ENCODE peak calls at places on chromosomes 13 and 19, in ten cellular contexts. One of them, this sample, is unnamed.

GRCh38 chr19:5805465-5806132 is 732 bp downstream of the NRTN start:
- DNase-seq in mucosa of descending colon: peak
- DNase-seq in NCI-H748 treated with DMSO at 0.1 percent for 48 hours: peak
- DNase-seq in stimulated activated effector memory CD8-positive, alpha-beta T cell treated with anti-CD3 and anti-CD28 coated beads, Interleukin-12 subunit alpha, Interleukin-12 subunit beta, amount 100 ng/mL, for 72 hours: peak
- DNase-seq in CD4-positive, alpha-beta T cell: peak
- DNase-seq in COR-L47: peak
- DNase-seq in progenitor cell of endocrine pancreas: peak
- DNase-seq in mesothelial cell of epicardium: peak
- DNase-seq in effector memory CD4-positive, alpha-beta T cell: no peak
- DNase-seq in T-helper 1 cell: peak
- DNase-seq in this sample: peak

GRCh38 chr13:36913463-36913862 is 6.6 kb downstream of the SMAD9 start:
- DNase-seq in effector memory CD4-positive, alpha-beta T cell: no peak
- DNase-seq in stimulated activated effector memory CD8-positive, alpha-beta T cell treated with anti-CD3 and anti-CD28 coated beads, Interleukin-12 subunit alpha, Interleukin-12 subunit beta, amount 100 ng/mL, for 72 hours: no peak
- DNase-seq in COR-L47: peak
- DNase-seq in progenitor cell of endocrine pancreas: no peak
- DNase-seq in mesothelial cell of epicardium: no peak
- DNase-seq in mucosa of descending colon: no peak
- DNase-seq in T-helper 1 cell: no peak
- DNase-seq in CD4-positive, alpha-beta T cell: no peak
- DNase-seq in NCI-H748 treated with DMSO at 0.1 percent for 48 hours: peak
- DNase-seq in this sample: no peak

GRCh38 chr19:11020982-11021759 is 60.3 kb downstream of the SMARCA4 start:
- DNase-seq in NCI-H748 treated with DMSO at 0.1 percent for 48 hours: no peak
- DNase-seq in CD4-positive, alpha-beta T cell: no peak
- DNase-seq in progenitor cell of endocrine pancreas: no peak
- DNase-seq in T-helper 1 cell: no peak
- DNase-seq in effector memory CD4-positive, alpha-beta T cell: no peak
- DNase-seq in mucosa of descending colon: no peak
- DNase-seq in stimulated activated effector memory CD8-positive, alpha-beta T cell treated with anti-CD3 and anti-CD28 coated beads, Interleukin-12 subunit alpha, Interleukin-12 subunit beta, amount 100 ng/mL, for 72 hours: no peak
- DNase-seq in COR-L47: no peak
- DNase-seq in mesothelial cell of epicardium: no peak
- DNase-seq in this sample: no peak

GRCh38 chr19:15843186-15843585 is 27.7 kb upstream of the OR10H1 start:
- DNase-seq in COR-L47: no peak
- DNase-seq in mucosa of descending colon: no peak
- DNase-seq in NCI-H748 treated with DMSO at 0.1 percent for 48 hours: no peak
- DNase-seq in effector memory CD4-positive, alpha-beta T cell: no peak
- DNase-seq in progenitor cell of endocrine pancreas: no peak
- DNase-seq in CD4-positive, alpha-beta T cell: no peak
- DNase-seq in stimulated activated effector memory CD8-positive, alpha-beta T cell treated with anti-CD3 and anti-CD28 coated beads, Interleukin-12 subunit alpha, Interleukin-12 subunit beta, amount 100 ng/mL, for 72 hours: no peak
- DNase-seq in T-helper 1 cell: no peak
- DNase-seq in mesothelial cell of epicardium: no peak
- DNase-seq in this sample: no peak

GRCh38 chr19:48768989-48769713 is 13.8 kb downstream of the FGF21 start:
- DNase-seq in effector memory CD4-positive, alpha-beta T cell: no peak
- DNase-seq in stimulated activated effector memory CD8-positive, alpha-beta T cell treated with anti-CD3 and anti-CD28 coated beads, Interleukin-12 subunit alpha, Interleukin-12 subunit beta, amount 100 ng/mL, for 72 hours: no peak
- DNase-seq in T-helper 1 cell: no peak
- DNase-seq in COR-L47: no peak
- DNase-seq in mucosa of descending colon: no peak
- DNase-seq in CD4-positive, alpha-beta T cell: no peak
- DNase-seq in NCI-H748 treated with DMSO at 0.1 percent for 48 hours: no peak
- DNase-seq in progenitor cell of endocrine pancreas: no peak
- DNase-seq in mesothelial cell of epicardium: no peak
- DNase-seq in this sample: no peak

GRCh38 chr13:88461272-88462009 is 790.3 kb downstream of the SLITRK5 start:
- DNase-seq in mesothelial cell of epicardium: no peak
- DNase-seq in mucosa of descending colon: no peak
- DNase-seq in COR-L47: no peak
- DNase-seq in progenitor cell of endocrine pancreas: no peak
- DNase-seq in CD4-positive, alpha-beta T cell: no peak
- DNase-seq in T-helper 1 cell: no peak
- DNase-seq in effector memory CD4-positive, alpha-beta T cell: no peak
- DNase-seq in stimulated activated effector memory CD8-positive, alpha-beta T cell treated with anti-CD3 and anti-CD28 coated beads, Interleukin-12 subunit alpha, Interleukin-12 subunit beta, amount 100 ng/mL, for 72 hours: no peak
- DNase-seq in NCI-H748 treated with DMSO at 0.1 percent for 48 hours: no peak
- DNase-seq in this sample: no peak

GRCh38 chr13:92716749-92717148 is 509.9 kb upstream of the GPC6 start:
- DNase-seq in CD4-positive, alpha-beta T cell: no peak
- DNase-seq in effector memory CD4-positive, alpha-beta T cell: no peak
- DNase-seq in T-helper 1 cell: no peak
- DNase-seq in NCI-H748 treated with DMSO at 0.1 percent for 48 hours: no peak
- DNase-seq in COR-L47: no peak
- DNase-seq in stimulated activated effector memory CD8-positive, alpha-beta T cell treated with anti-CD3 and anti-CD28 coated beads, Interleukin-12 subunit alpha, Interleukin-12 subunit beta, amount 100 ng/mL, for 72 hours: no peak
- DNase-seq in mesothelial cell of epicardium: no peak
- DNase-seq in progenitor cell of endocrine pancreas: no peak
- DNase-seq in mucosa of descending colon: no peak
- DNase-seq in this sample: no peak

GRCh38 chr13:33213797-33214196 is 71.8 kb downstream of the STARD13 start:
- DNase-seq in T-helper 1 cell: no peak
- DNase-seq in stimulated activated effector memory CD8-positive, alpha-beta T cell treated with anti-CD3 and anti-CD28 coated beads, Interleukin-12 subunit alpha, Interleukin-12 subunit beta, amount 100 ng/mL, for 72 hours: no peak
- DNase-seq in COR-L47: no peak
- DNase-seq in mesothelial cell of epicardium: no peak
- DNase-seq in progenitor cell of endocrine pancreas: no peak
- DNase-seq in CD4-positive, alpha-beta T cell: no peak
- DNase-seq in effector memory CD4-positive, alpha-beta T cell: no peak
- DNase-seq in NCI-H748 treated with DMSO at 0.1 percent for 48 hours: no peak
- DNase-seq in mucosa of descending colon: peak
- DNase-seq in this sample: no peak

GRCh38 chr13:106522898-106523525 is 12.4 kb downstream of the EFNB2 start:
- DNase-seq in NCI-H748 treated with DMSO at 0.1 percent for 48 hours: no peak
- DNase-seq in COR-L47: no peak
- DNase-seq in CD4-positive, alpha-beta T cell: no peak
- DNase-seq in stimulated activated effector memory CD8-positive, alpha-beta T cell treated with anti-CD3 and anti-CD28 coated beads, Interleukin-12 subunit alpha, Interleukin-12 subunit beta, amount 100 ng/mL, for 72 hours: no peak
- DNase-seq in effector memory CD4-positive, alpha-beta T cell: no peak
- DNase-seq in mucosa of descending colon: peak
- DNase-seq in progenitor cell of endocrine pancreas: no peak
- DNase-seq in mesothelial cell of epicardium: no peak
- DNase-seq in T-helper 1 cell: no peak
- DNase-seq in this sample: no peak

GRCh38 chr19:15666883-15667282 is 6.0 kb upstream of the CYP4F12 start:
- DNase-seq in NCI-H748 treated with DMSO at 0.1 percent for 48 hours: no peak
- DNase-seq in mucosa of descending colon: peak
- DNase-seq in effector memory CD4-positive, alpha-beta T cell: no peak
- DNase-seq in progenitor cell of endocrine pancreas: no peak
- DNase-seq in mesothelial cell of epicardium: no peak
- DNase-seq in T-helper 1 cell: no peak
- DNase-seq in COR-L47: no peak
- DNase-seq in stimulated activated effector memory CD8-positive, alpha-beta T cell treated with anti-CD3 and anti-CD28 coated beads, Interleukin-12 subunit alpha, Interleukin-12 subunit beta, amount 100 ng/mL, for 72 hours: no peak
- DNase-seq in CD4-positive, alpha-beta T cell: no peak
- DNase-seq in this sample: no peak

GRCh38 chr13:39448831-39449230 is 154.2 kb downstream of the LHFPL6 start:
- DNase-seq in stimulated activated effector memory CD8-positive, alpha-beta T cell treated with anti-CD3 and anti-CD28 coated beads, Interleukin-12 subunit alpha, Interleukin-12 subunit beta, amount 100 ng/mL, for 72 hours: no peak
- DNase-seq in CD4-positive, alpha-beta T cell: no peak
- DNase-seq in NCI-H748 treated with DMSO at 0.1 percent for 48 hours: no peak
- DNase-seq in T-helper 1 cell: no peak
- DNase-seq in mucosa of descending colon: no peak
- DNase-seq in COR-L47: no peak
- DNase-seq in effector memory CD4-positive, alpha-beta T cell: no peak
- DNase-seq in progenitor cell of endocrine pancreas: no peak
- DNase-seq in mesothelial cell of epicardium: no peak
- DNase-seq in this sample: peak

GRCh38 chr13:68748038-68748437 is 1359.6 kb upstream of the ATXN8OS start:
- DNase-seq in NCI-H748 treated with DMSO at 0.1 percent for 48 hours: no peak
- DNase-seq in progenitor cell of endocrine pancreas: no peak
- DNase-seq in effector memory CD4-positive, alpha-beta T cell: no peak
- DNase-seq in mesothelial cell of epicardium: no peak
- DNase-seq in T-helper 1 cell: no peak
- DNase-seq in mucosa of descending colon: no peak
- DNase-seq in CD4-positive, alpha-beta T cell: no peak
- DNase-seq in COR-L47: no peak
- DNase-seq in stimulated activated effector memory CD8-positive, alpha-beta T cell treated with anti-CD3 and anti-CD28 coated beads, Interleukin-12 subunit alpha, Interleukin-12 subunit beta, amount 100 ng/mL, for 72 hours: no peak
- DNase-seq in this sample: no peak

GRCh38 chr19:1000095-1000494 is at the start of gene GRIN3B:
- DNase-seq in progenitor cell of endocrine pancreas: peak
- DNase-seq in CD4-positive, alpha-beta T cell: peak
- DNase-seq in mucosa of descending colon: peak
- DNase-seq in T-helper 1 cell: peak
- DNase-seq in mesothelial cell of epicardium: peak
- DNase-seq in NCI-H748 treated with DMSO at 0.1 percent for 48 hours: no peak
- DNase-seq in effector memory CD4-positive, alpha-beta T cell: peak
- DNase-seq in COR-L47: no peak
- DNase-seq in stimulated activated effector memory CD8-positive, alpha-beta T cell treated with anti-CD3 and anti-CD28 coated beads, Interleukin-12 subunit alpha, Interleukin-12 subunit beta, amount 100 ng/mL, for 72 hours: no peak
- DNase-seq in this sample: peak

GRCh38 chr13:40790232-40790631 is 821 bp downstream of the SLC25A15 start:
- DNase-seq in mucosa of descending colon: no peak
- DNase-seq in CD4-positive, alpha-beta T cell: no peak
- DNase-seq in progenitor cell of endocrine pancreas: no peak
- DNase-seq in COR-L47: no peak
- DNase-seq in T-helper 1 cell: no peak
- DNase-seq in mesothelial cell of epicardium: no peak
- DNase-seq in effector memory CD4-positive, alpha-beta T cell: no peak
- DNase-seq in NCI-H748 treated with DMSO at 0.1 percent for 48 hours: no peak
- DNase-seq in stimulated activated effector memory CD8-positive, alpha-beta T cell treated with anti-CD3 and anti-CD28 coated beads, Interleukin-12 subunit alpha, Interleukin-12 subunit beta, amount 100 ng/mL, for 72 hours: no peak
- DNase-seq in this sample: no peak

GRCh38 chr19:18122424-18122823 is 24.8 kb downstream of the MAST3 start:
- DNase-seq in T-helper 1 cell: no peak
- DNase-seq in CD4-positive, alpha-beta T cell: no peak
- DNase-seq in stimulated activated effector memory CD8-positive, alpha-beta T cell treated with anti-CD3 and anti-CD28 coated beads, Interleukin-12 subunit alpha, Interleukin-12 subunit beta, amount 100 ng/mL, for 72 hours: no peak
- DNase-seq in progenitor cell of endocrine pancreas: no peak
- DNase-seq in mucosa of descending colon: no peak
- DNase-seq in NCI-H748 treated with DMSO at 0.1 percent for 48 hours: no peak
- DNase-seq in COR-L47: no peak
- DNase-seq in effector memory CD4-positive, alpha-beta T cell: no peak
- DNase-seq in mesothelial cell of epicardium: no peak
- DNase-seq in this sample: no peak

GRCh38 chr19:17170538-17171297 is 44.4 kb upstream of the USE1 start:
- DNase-seq in mucosa of descending colon: no peak
- DNase-seq in CD4-positive, alpha-beta T cell: no peak
- DNase-seq in NCI-H748 treated with DMSO at 0.1 percent for 48 hours: no peak
- DNase-seq in mesothelial cell of epicardium: no peak
- DNase-seq in effector memory CD4-positive, alpha-beta T cell: no peak
- DNase-seq in T-helper 1 cell: no peak
- DNase-seq in stimulated activated effector memory CD8-positive, alpha-beta T cell treated with anti-CD3 and anti-CD28 coated beads, Interleukin-12 subunit alpha, Interleukin-12 subunit beta, amount 100 ng/mL, for 72 hours: no peak
- DNase-seq in progenitor cell of endocrine pancreas: no peak
- DNase-seq in COR-L47: no peak
- DNase-seq in this sample: no peak

GRCh38 chr13:114118763-114119123 is 13.7 kb downstream of the RASA3 start:
- DNase-seq in CD4-positive, alpha-beta T cell: no peak
- DNase-seq in progenitor cell of endocrine pancreas: no peak
- DNase-seq in mucosa of descending colon: no peak
- DNase-seq in stimulated activated effector memory CD8-positive, alpha-beta T cell treated with anti-CD3 and anti-CD28 coated beads, Interleukin-12 subunit alpha, Interleukin-12 subunit beta, amount 100 ng/mL, for 72 hours: no peak
- DNase-seq in NCI-H748 treated with DMSO at 0.1 percent for 48 hours: no peak
- DNase-seq in COR-L47: no peak
- DNase-seq in effector memory CD4-positive, alpha-beta T cell: no peak
- DNase-seq in T-helper 1 cell: no peak
- DNase-seq in mesothelial cell of epicardium: no peak
- DNase-seq in this sample: peak

GRCh38 chr19:3118232-3119070 is 17.4 kb upstream of the GNA15 start:
- DNase-seq in mucosa of descending colon: no peak
- DNase-seq in NCI-H748 treated with DMSO at 0.1 percent for 48 hours: no peak
- DNase-seq in progenitor cell of endocrine pancreas: no peak
- DNase-seq in COR-L47: no peak
- DNase-seq in effector memory CD4-positive, alpha-beta T cell: no peak
- DNase-seq in stimulated activated effector memory CD8-positive, alpha-beta T cell treated with anti-CD3 and anti-CD28 coated beads, Interleukin-12 subunit alpha, Interleukin-12 subunit beta, amount 100 ng/mL, for 72 hours: no peak
- DNase-seq in mesothelial cell of epicardium: no peak
- DNase-seq in CD4-positive, alpha-beta T cell: no peak
- DNase-seq in T-helper 1 cell: no peak
- DNase-seq in this sample: peak

GRCh38 chr13:28584873-28585317 is 74.0 kb upstream of the POMP start:
- DNase-seq in CD4-positive, alpha-beta T cell: no peak
- DNase-seq in NCI-H748 treated with DMSO at 0.1 percent for 48 hours: no peak
- DNase-seq in stimulated activated effector memory CD8-positive, alpha-beta T cell treated with anti-CD3 and anti-CD28 coated beads, Interleukin-12 subunit alpha, Interleukin-12 subunit beta, amount 100 ng/mL, for 72 hours: no peak
- DNase-seq in effector memory CD4-positive, alpha-beta T cell: no peak
- DNase-seq in progenitor cell of endocrine pancreas: no peak
- DNase-seq in mucosa of descending colon: no peak
- DNase-seq in COR-L47: no peak
- DNase-seq in T-helper 1 cell: no peak
- DNase-seq in mesothelial cell of epicardium: no peak
- DNase-seq in this sample: no peak

GRCh38 chr13:69280399-69280798 is 827.2 kb upstream of the ATXN8OS start:
- DNase-seq in NCI-H748 treated with DMSO at 0.1 percent for 48 hours: no peak
- DNase-seq in T-helper 1 cell: no peak
- DNase-seq in effector memory CD4-positive, alpha-beta T cell: no peak
- DNase-seq in progenitor cell of endocrine pancreas: no peak
- DNase-seq in COR-L47: no peak
- DNase-seq in CD4-positive, alpha-beta T cell: no peak
- DNase-seq in mesothelial cell of epicardium: no peak
- DNase-seq in mucosa of descending colon: no peak
- DNase-seq in stimulated activated effector memory CD8-positive, alpha-beta T cell treated with anti-CD3 and anti-CD28 coated beads, Interleukin-12 subunit alpha, Interleukin-12 subunit beta, amount 100 ng/mL, for 72 hours: no peak
- DNase-seq in this sample: no peak

GRCh38 chr19:14516048-14516534 is 2.1 kb downstream of the DNAJB1 start:
- DNase-seq in effector memory CD4-positive, alpha-beta T cell: no peak
- DNase-seq in mucosa of descending colon: peak
- DNase-seq in mesothelial cell of epicardium: no peak
- DNase-seq in CD4-positive, alpha-beta T cell: no peak
- DNase-seq in COR-L47: no peak
- DNase-seq in progenitor cell of endocrine pancreas: no peak
- DNase-seq in T-helper 1 cell: no peak
- DNase-seq in stimulated activated effector memory CD8-positive, alpha-beta T cell treated with anti-CD3 and anti-CD28 coated beads, Interleukin-12 subunit alpha, Interleukin-12 subunit beta, amount 100 ng/mL, for 72 hours: no peak
- DNase-seq in NCI-H748 treated with DMSO at 0.1 percent for 48 hours: no peak
- DNase-seq in this sample: no peak

GRCh38 chr13:45207319-45207718 is 6.5 kb upstream of the KCTD4 start:
- DNase-seq in mesothelial cell of epicardium: no peak
- DNase-seq in NCI-H748 treated with DMSO at 0.1 percent for 48 hours: no peak
- DNase-seq in progenitor cell of endocrine pancreas: no peak
- DNase-seq in effector memory CD4-positive, alpha-beta T cell: no peak
- DNase-seq in T-helper 1 cell: no peak
- DNase-seq in mucosa of descending colon: no peak
- DNase-seq in COR-L47: no peak
- DNase-seq in CD4-positive, alpha-beta T cell: no peak
- DNase-seq in stimulated activated effector memory CD8-positive, alpha-beta T cell treated with anti-CD3 and anti-CD28 coated beads, Interleukin-12 subunit alpha, Interleukin-12 subunit beta, amount 100 ng/mL, for 72 hours: no peak
- DNase-seq in this sample: no peak

GRCh38 chr19:30877591-30878230 is 471.5 kb downstream of the TSHZ3 start:
- DNase-seq in stimulated activated effector memory CD8-positive, alpha-beta T cell treated with anti-CD3 and anti-CD28 coated beads, Interleukin-12 subunit alpha, Interleukin-12 subunit beta, amount 100 ng/mL, for 72 hours: no peak
- DNase-seq in mesothelial cell of epicardium: no peak
- DNase-seq in CD4-positive, alpha-beta T cell: no peak
- DNase-seq in progenitor cell of endocrine pancreas: no peak
- DNase-seq in T-helper 1 cell: no peak
- DNase-seq in mucosa of descending colon: peak
- DNase-seq in NCI-H748 treated with DMSO at 0.1 percent for 48 hours: no peak
- DNase-seq in effector memory CD4-positive, alpha-beta T cell: no peak
- DNase-seq in COR-L47: no peak
- DNase-seq in this sample: no peak

GRCh38 chr19:35204799-35205732 is 23.5 kb downstream of the FAM187B start:
- DNase-seq in CD4-positive, alpha-beta T cell: no peak
- DNase-seq in T-helper 1 cell: no peak
- DNase-seq in progenitor cell of endocrine pancreas: no peak
- DNase-seq in effector memory CD4-positive, alpha-beta T cell: no peak
- DNase-seq in mesothelial cell of epicardium: no peak
- DNase-seq in stimulated activated effector memory CD8-positive, alpha-beta T cell treated with anti-CD3 and anti-CD28 coated beads, Interleukin-12 subunit alpha, Interleukin-12 subunit beta, amount 100 ng/mL, for 72 hours: no peak
- DNase-seq in COR-L47: no peak
- DNase-seq in NCI-H748 treated with DMSO at 0.1 percent for 48 hours: no peak
- DNase-seq in mucosa of descending colon: peak
- DNase-seq in this sample: no peak

GRCh38 chr13:99261040-99261439 is 2.9 kb upstream of the GPR18 start:
- DNase-seq in T-helper 1 cell: no peak
- DNase-seq in stimulated activated effector memory CD8-positive, alpha-beta T cell treated with anti-CD3 and anti-CD28 coated beads, Interleukin-12 subunit alpha, Interleukin-12 subunit beta, amount 100 ng/mL, for 72 hours: no peak
- DNase-seq in mesothelial cell of epicardium: no peak
- DNase-seq in NCI-H748 treated with DMSO at 0.1 percent for 48 hours: no peak
- DNase-seq in progenitor cell of endocrine pancreas: no peak
- DNase-seq in mucosa of descending colon: no peak
- DNase-seq in COR-L47: no peak
- DNase-seq in effector memory CD4-positive, alpha-beta T cell: no peak
- DNase-seq in CD4-positive, alpha-beta T cell: no peak
- DNase-seq in this sample: no peak

GRCh38 chr13:99421758-99422555 is 79.3 kb upstream of the TM9SF2 start:
- DNase-seq in effector memory CD4-positive, alpha-beta T cell: no peak
- DNase-seq in CD4-positive, alpha-beta T cell: no peak
- DNase-seq in NCI-H748 treated with DMSO at 0.1 percent for 48 hours: no peak
- DNase-seq in COR-L47: no peak
- DNase-seq in T-helper 1 cell: no peak
- DNase-seq in mucosa of descending colon: no peak
- DNase-seq in stimulated activated effector memory CD8-positive, alpha-beta T cell treated with anti-CD3 and anti-CD28 coated beads, Interleukin-12 subunit alpha, Interleukin-12 subunit beta, amount 100 ng/mL, for 72 hours: no peak
- DNase-seq in mesothelial cell of epicardium: no peak
- DNase-seq in progenitor cell of endocrine pancreas: no peak
- DNase-seq in this sample: no peak

GRCh38 chr13:42039457-42039945 is 8.9 kb upstream of the DGKH start:
- DNase-seq in mucosa of descending colon: no peak
- DNase-seq in T-helper 1 cell: no peak
- DNase-seq in CD4-positive, alpha-beta T cell: no peak
- DNase-seq in NCI-H748 treated with DMSO at 0.1 percent for 48 hours: peak
- DNase-seq in effector memory CD4-positive, alpha-beta T cell: no peak
- DNase-seq in mesothelial cell of epicardium: no peak
- DNase-seq in progenitor cell of endocrine pancreas: no peak
- DNase-seq in COR-L47: no peak
- DNase-seq in stimulated activated effector memory CD8-positive, alpha-beta T cell treated with anti-CD3 and anti-CD28 coated beads, Interleukin-12 subunit alpha, Interleukin-12 subunit beta, amount 100 ng/mL, for 72 hours: no peak
- DNase-seq in this sample: no peak

GRCh38 chr19:35590875-35591274 is 4.9 kb downstream of the PMIS2 start:
- DNase-seq in NCI-H748 treated with DMSO at 0.1 percent for 48 hours: no peak
- DNase-seq in progenitor cell of endocrine pancreas: no peak
- DNase-seq in T-helper 1 cell: no peak
- DNase-seq in effector memory CD4-positive, alpha-beta T cell: no peak
- DNase-seq in COR-L47: no peak
- DNase-seq in mucosa of descending colon: no peak
- DNase-seq in mesothelial cell of epicardium: no peak
- DNase-seq in CD4-positive, alpha-beta T cell: no peak
- DNase-seq in stimulated activated effector memory CD8-positive, alpha-beta T cell treated with anti-CD3 and anti-CD28 coated beads, Interleukin-12 subunit alpha, Interleukin-12 subunit beta, amount 100 ng/mL, for 72 hours: no peak
- DNase-seq in this sample: no peak